ENCODE peak calls at places on chromosomes 16 and 17, in five cellular contexts. T is tibial nerve, G is lower leg skin, X is MM.1S, H is progenitor cell of endocrine pancreas. B is an unnamed sample.

GRCh38 chr17:11742891-11743290 is 144.6 kb downstream of the DNAH9 start:
- DNase-seq in H (no peak), T (no peak), G (no peak), X (no peak), B (no peak)

GRCh38 chr17:19354123-19354522 is 8.4 kb downstream of the B9D1 start:
- DNase-seq in H (no peak), G (no peak), T (no peak), X (no peak), B (no peak)

GRCh38 chr16:81679721-81680430 is 99.2 kb upstream of the PLCG2 start:
- DNase-seq in X (no peak), T (no peak), H (no peak), G (no peak), B (no peak)

GRCh38 chr16:29765167-29766032 is 12.7 kb upstream of the ZG16 start:
- DNase-seq in X (no peak), T (no peak), G (no peak), H (peak; percentile 44), B (no peak)

GRCh38 chr17:30318190-30318589 is 15.7 kb downstream of the TMIGD1 start:
- DNase-seq in X (no peak), H (no peak), T (no peak), G (no peak), B (no peak)

GRCh38 chr16:17836868-17837602 is 366.3 kb upstream of the XYLT1 start:
- DNase-seq in T (no peak), H (no peak), G (no peak), X (no peak), B (no peak)

GRCh38 chr16:30758988-30759461 is 2.8 kb downstream of the CFAP119 start:
- DNase-seq in H (no peak), G (no peak), T (no peak), X (no peak), B (no peak)

GRCh38 chr16:67394271-67395104 is 1.2 kb upstream of the TPPP3 start:
- DNase-seq in T (no peak), X (no peak), G (peak; percentile 89), H (no peak), B (no peak)

GRCh38 chr17:58813712-58814111 is 58.1 kb downstream of the PPM1E start:
- DNase-seq in H (no peak), T (no peak), X (no peak), G (no peak), B (no peak)

GRCh38 chr16:58222532-58223316 is 24.8 kb upstream of the CSNK2A2 start:
- DNase-seq in G (no peak), H (no peak), X (no peak), T (no peak), B (no peak)

GRCh38 chr16:77816293-77816692 is 27.9 kb downstream of the VAT1L start:
- DNase-seq in T (no peak), G (no peak), X (no peak), H (no peak), B (no peak)

GRCh38 chr17:80921159-80921558 is 70.5 kb upstream of the CHMP6 start:
- DNase-seq in X (no peak), T (no peak), G (no peak), H (no peak), B (no peak)

GRCh38 chr16:75460441-75460840 is 4.0 kb downstream of the TMEM170A start:
- DNase-seq in T (no peak), G (peak; percentile 20), H (no peak), X (no peak), B (no peak)

GRCh38 chr16:27174007-27174406 is 29.3 kb upstream of the KDM8 start:
- DNase-seq in X (peak; percentile 53), H (no peak), T (no peak), G (no peak), B (no peak)

GRCh38 chr17:4043862-4044261 is 79.6 kb upstream of the ATP2A3 start:
- DNase-seq in H (no peak), G (no peak), T (no peak), X (peak; percentile 76), B (no peak)

GRCh38 chr17:4583796-4584124 is 569 bp upstream of the SMTNL2 start:
- DNase-seq in T (no peak), X (no peak), G (no peak), H (no peak), B (no peak)

GRCh38 chr17:7842950-7843535 is 9.0 kb downstream of the KDM6B start:
- DNase-seq in H (no peak), X (peak; percentile 45), T (peak; percentile 79), G (peak; percentile 96), B (no peak)

GRCh38 chr17:15260376-15261062 is 4.6 kb downstream of the PMP22 start:
- DNase-seq in X (no peak), H (peak; percentile 79), G (peak; percentile 98), T (peak; percentile 83), B (peak; percentile 71)

GRCh38 chr17:81025756-81026155 is 9.2 kb upstream of the BAIAP2 start:
- DNase-seq in T (no peak), G (no peak), H (no peak), X (no peak), B (no peak)

GRCh38 chr17:73431401-73432205 is 119.8 kb upstream of the CDC42EP4 start:
- DNase-seq in H (no peak), G (no peak), T (no peak), X (no peak), B (no peak)

GRCh38 chr17:35116845-35117244 is 2.8 kb downstream of the RAD51D start:
- DNase-seq in X (no peak), G (no peak), H (no peak), T (no peak), B (no peak)

GRCh38 chr17:3539881-3540540 is 17.6 kb downstream of the TRPV3 start:
- DNase-seq in X (no peak), H (no peak), T (no peak), G (no peak), B (no peak)

DNA sequence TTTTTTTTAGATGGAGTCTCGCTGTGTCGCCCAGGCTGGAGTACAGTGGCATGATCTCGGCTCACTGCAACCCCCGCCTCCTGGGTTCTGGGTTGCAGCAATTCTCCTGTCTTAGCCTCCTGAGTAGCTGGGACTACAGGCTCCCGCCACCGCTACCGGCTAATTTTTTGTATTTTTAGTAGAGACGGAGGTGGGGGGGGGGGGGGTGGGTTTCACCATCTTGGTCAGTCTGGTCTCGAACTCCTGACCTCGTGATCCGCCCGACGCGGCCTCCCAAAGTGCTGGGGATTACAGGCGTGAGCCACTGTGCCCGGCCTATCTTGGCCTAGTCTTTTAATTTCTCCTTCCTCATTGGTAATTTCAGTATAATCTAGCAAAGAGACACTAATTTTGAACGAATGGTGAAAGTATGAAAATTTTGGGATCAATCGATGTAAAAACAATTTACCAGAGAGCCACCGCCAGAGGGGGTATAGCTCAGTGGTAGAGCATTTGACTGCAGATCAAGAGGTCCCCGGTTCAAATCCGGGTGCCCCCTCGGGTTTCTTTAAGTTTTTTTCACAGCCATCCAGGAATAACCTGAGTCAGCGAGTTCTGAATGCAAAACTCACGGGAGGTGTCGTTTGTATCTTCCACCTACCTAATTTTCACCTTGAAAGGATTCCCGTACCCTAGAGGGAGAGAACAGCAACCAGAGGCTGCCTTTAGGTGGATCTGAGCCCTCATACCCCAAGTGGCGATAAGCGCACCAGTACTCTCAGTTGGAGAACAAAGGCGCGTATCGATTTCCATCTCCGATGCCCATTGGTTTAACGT is 2.5 kb upstream of the LASP1 start:
- DNase-seq in G (peak; percentile 85), H (peak; percentile 41), X (peak; percentile 74), T (peak; percentile 81), B (no peak)
- TF ChIP-seq CTCF in G (no peak), H (peak; percentile 61), X (peak; percentile 46), T (peak; percentile 29), B (no peak)

GRCh38 chr16:72475688-72476087 is 303.7 kb upstream of the PMFBP1 start:
- DNase-seq in H (no peak), X (no peak), T (no peak), G (no peak), B (no peak)

GRCh38 chr16:72487283-72487682 is 315.3 kb upstream of the PMFBP1 start:
- DNase-seq in T (no peak), X (no peak), H (no peak), G (no peak), B (no peak)

GRCh38 chr16:72480926-72481325 is 309.0 kb upstream of the PMFBP1 start:
- DNase-seq in H (no peak), X (no peak), G (no peak), T (no peak), B (no peak)

GRCh38 chr16:72482695-72483094 is 310.7 kb upstream of the PMFBP1 start:
- DNase-seq in T (no peak), H (no peak), G (no peak), X (peak; percentile 48), B (no peak)

DNA sequence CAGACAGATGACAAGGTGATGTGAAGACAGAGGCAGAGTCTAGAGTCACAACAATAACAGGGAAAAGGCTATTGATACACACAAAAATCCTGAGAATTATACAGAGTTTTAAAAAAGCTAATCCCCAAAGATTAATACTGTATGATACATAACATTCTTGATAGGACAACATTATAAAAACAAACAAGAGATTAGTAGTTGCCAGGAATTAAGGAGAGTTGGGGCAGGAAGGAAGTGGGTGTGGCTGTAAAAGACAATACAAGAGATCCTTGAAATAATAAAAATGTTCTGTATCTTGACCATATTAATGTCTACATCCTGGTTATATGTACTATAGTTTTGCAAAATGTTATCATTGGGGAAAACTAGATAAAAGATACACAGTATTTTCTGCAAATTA is 309.5 kb upstream of the PMFBP1 start:
- DNase-seq in H (no peak), G (no peak), X (no peak), T (no peak), B (no peak)
- TF ChIP-seq CTCF in H (no peak), G (no peak), X (no peak), T (no peak), B (no peak)

GRCh38 chr16:5467552-5467951 is 370.0 kb upstream of the EEF2KMT start:
- DNase-seq in G (no peak), T (no peak), H (no peak), X (no peak), B (no peak)

GRCh38 chr16:5466551-5466950 is 369.0 kb upstream of the EEF2KMT start:
- DNase-seq in T (no peak), G (no peak), X (no peak), H (no peak), B (no peak)

GRCh38 chr16:5465714-5466113 is 368.1 kb upstream of the EEF2KMT start:
- DNase-seq in H (no peak), G (no peak), T (no peak), X (no peak), B (no peak)

GRCh38 chr16:5468488-5468887 is 370.9 kb upstream of the EEF2KMT start:
- DNase-seq in T (no peak), X (no peak), H (no peak), G (no peak), B (no peak)
- TF ChIP-seq CTCF in T (no peak), X (no peak), H (no peak), G (no peak), B (no peak)

DNA sequence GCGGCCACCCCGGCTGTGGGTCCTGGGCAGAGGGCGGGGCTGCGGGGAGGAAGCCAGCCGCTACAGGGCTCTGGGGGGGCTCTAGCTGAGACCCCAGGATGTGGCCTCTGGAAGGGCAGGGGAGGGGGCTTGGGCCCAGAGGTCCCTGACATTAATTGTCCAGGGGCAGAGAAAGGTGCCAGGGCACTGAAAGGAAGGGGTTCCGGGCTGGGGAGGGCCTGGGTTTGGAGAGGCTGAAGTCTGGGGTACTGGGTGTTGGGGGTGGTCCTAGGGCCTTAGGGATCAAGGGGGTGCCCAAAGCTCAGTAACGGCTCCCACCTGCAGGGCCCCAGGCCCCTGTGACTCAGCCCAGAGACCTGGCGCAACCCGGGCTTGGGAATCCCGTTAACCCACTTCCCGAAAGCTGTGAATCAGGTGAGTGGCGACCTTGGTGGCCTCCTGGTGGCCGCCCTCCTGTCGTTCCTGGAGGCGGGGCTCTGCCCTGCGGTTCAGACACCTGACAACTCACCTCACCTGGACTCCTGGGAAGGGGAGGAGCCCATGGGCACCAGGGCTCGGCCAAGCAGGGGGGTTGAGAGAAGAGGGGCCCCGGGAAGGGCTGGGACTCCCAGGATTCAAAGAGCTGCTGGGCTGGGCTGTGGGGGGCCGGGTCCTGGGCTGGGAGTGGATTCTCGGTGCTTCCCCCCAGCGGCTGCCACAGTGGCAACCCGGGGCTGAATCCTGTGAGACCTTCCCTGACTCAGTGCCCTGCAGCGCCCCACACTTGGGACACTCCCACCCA is 465 bp upstream of the PRSS22 start:
- DNase-seq in X (no peak), G (no peak), T (no peak), H (peak; percentile 74), B (no peak)
- TF ChIP-seq CTCF in X (no peak), G (no peak), T (no peak), H (peak; percentile 49), B (no peak)